ENCODE peak calls at places on chromosome 9, in ten cellular contexts. E, Y, V, M, B, X, R, T, W and J are unnamed samples.

GRCh38 chr9:137674307-137675305 is 55.8 kb downstream of the EHMT1 start:
- DNase-seq in X (no peak), R (no peak), V (no peak), Y (no peak), W (no peak), E (no peak), B (no peak), M (no peak), T (no peak), J (no peak)

GRCh38 chr9:109114670-109115069 is 5.1 kb downstream of the TMEM245 start:
- DNase-seq in X (no peak), M (no peak), R (peak; percentile 33), E (no peak), B (no peak), V (no peak), W (peak; percentile 51), T (no peak), Y (peak; percentile 58), J (no peak)

GRCh38 chr9:135584934-135585333 is 23.4 kb downstream of the PAEP start:
- DNase-seq in B (no peak), M (no peak), W (no peak), E (peak; percentile 40), V (no peak), T (no peak), Y (no peak), R (peak; percentile 58), X (no peak), J (peak; percentile 40)

GRCh38 chr9:88197016-88197415 is 58.7 kb upstream of the SPATA31C2 start:
- DNase-seq in R (peak; percentile 60), V (no peak), B (no peak), T (no peak), W (peak; percentile 23), E (no peak), X (no peak), M (no peak), Y (peak; percentile 39), J (no peak)

GRCh38 chr9:86405926-86406325 is 51.7 kb upstream of the TUT7 start:
- DNase-seq in X (peak; percentile 76), R (peak; percentile 90), Y (peak; percentile 63), W (peak; percentile 86), E (no peak), V (no peak), M (peak; percentile 38), B (no peak), T (no peak), J (no peak)

GRCh38 chr9:37529111-37529510 is 43.4 kb downstream of the POLR1E start:
- DNase-seq in M (peak; percentile 82), T (no peak), B (no peak), Y (no peak), V (peak; percentile 81), R (no peak), W (no peak), X (no peak), E (no peak), J (no peak)

GRCh38 chr9:98231770-98232478 is 23.5 kb downstream of the TBC1D2 start:
- DNase-seq in X (no peak), M (no peak), V (no peak), W (peak; percentile 79), T (no peak), R (peak; percentile 90), E (no peak), Y (peak; percentile 75), B (no peak), J (no peak)

GRCh38 chr9:86336058-86336457 is 18.2 kb downstream of the TUT7 start:
- DNase-seq in E (no peak), W (no peak), Y (no peak), R (no peak), M (no peak), T (no peak), V (no peak), X (no peak), B (no peak), J (no peak)

GRCh38 chr9:76456202-76456926 is 2.6 kb upstream of the GCNT1 start:
- DNase-seq in Y (no peak), T (no peak), V (peak; percentile 26), R (peak; percentile 46), X (no peak), W (no peak), B (peak; percentile 42), E (no peak), M (peak; percentile 47), J (no peak)

GRCh38 chr9:95516736-95517558 is at the start of gene PTCH1:
- DNase-seq in E (no peak), X (no peak), R (peak; percentile 55), M (peak; percentile 78), T (peak; percentile 63), W (no peak), Y (no peak), V (peak; percentile 42), B (peak; percentile 65), J (peak; percentile 83)

GRCh38 chr9:95515272-95516113 is 1.3 kb downstream of the PTCH1 start:
- DNase-seq in V (peak; percentile 34), M (peak; percentile 48), X (no peak), B (peak; percentile 58), W (no peak), T (peak; percentile 59), R (no peak), Y (no peak), E (no peak), J (no peak)

GRCh38 chr9:95516221-95516735 is 493 bp downstream of the PTCH1 start:
- DNase-seq in V (no peak), R (peak; percentile 21), B (peak; percentile 29), W (no peak), E (no peak), M (no peak), Y (no peak), T (peak; percentile 28), X (no peak), J (no peak)

GRCh38 chr9:95518026-95518425 is 1.3 kb upstream of the PTCH1 start:
- DNase-seq in X (no peak), M (no peak), B (no peak), W (no peak), E (no peak), T (no peak), V (no peak), Y (no peak), R (no peak), J (no peak)

DNA sequence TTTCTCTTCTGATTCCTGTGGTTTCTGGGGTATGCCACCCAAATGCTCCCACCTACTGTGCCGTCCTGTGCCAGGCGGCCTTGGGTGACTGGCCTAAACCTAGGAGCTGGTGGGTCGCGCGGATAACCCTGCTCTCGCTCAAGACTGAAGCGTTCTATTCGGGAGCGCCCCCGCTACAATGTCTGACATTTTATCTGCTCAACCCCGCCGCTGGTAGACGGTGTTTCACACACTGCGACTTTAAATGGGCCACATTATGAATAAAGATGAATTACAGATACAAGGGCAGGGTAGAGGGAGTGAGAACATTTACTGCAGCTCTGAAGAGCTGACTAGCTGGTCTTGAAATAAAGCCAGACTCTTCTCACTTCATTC is 775 bp upstream of the PTCH1 start:
- DNase-seq in T (no peak), E (no peak), V (no peak), R (no peak), X (no peak), W (no peak), M (no peak), Y (no peak), B (no peak), J (no peak)
- TF ChIP-seq CTCF in T (no peak), E (no peak), V (no peak), R (no peak), X (no peak), W (no peak), M (no peak), Y (no peak), B (no peak), J (no peak)

GRCh38 chr9:128192601-128193371 is 1.4 kb upstream of the CIZ1 start:
- DNase-seq in R (peak; percentile 88), B (peak; percentile 30), M (peak; percentile 75), E (peak; percentile 86), W (peak; percentile 96), Y (peak; percentile 69), T (no peak), V (peak; percentile 77), X (peak; percentile 72), J (no peak)
- TF ChIP-seq CTCF in R (no peak), B (no peak), M (peak; percentile 61), E (no peak), W (peak; percentile 65), Y (no peak), T (no peak), V (no peak), X (peak; percentile 7), J (no peak)

GRCh38 chr9:18146329-18146728 is 327.6 kb upstream of the ADAMTSL1 start:
- DNase-seq in W (no peak), E (no peak), V (no peak), R (no peak), M (no peak), X (no peak), Y (no peak), T (no peak), B (no peak), J (no peak)

GRCh38 chr9:18149457-18150011 is 324.4 kb upstream of the ADAMTSL1 start:
- DNase-seq in V (no peak), X (no peak), E (no peak), W (no peak), B (no peak), M (no peak), Y (no peak), T (no peak), R (peak; percentile 11), J (no peak)
- TF ChIP-seq CTCF in V (no peak), X (no peak), E (no peak), W (no peak), B (no peak), M (no peak), Y (peak; percentile 11), T (no peak), R (no peak), J (no peak)

DNA sequence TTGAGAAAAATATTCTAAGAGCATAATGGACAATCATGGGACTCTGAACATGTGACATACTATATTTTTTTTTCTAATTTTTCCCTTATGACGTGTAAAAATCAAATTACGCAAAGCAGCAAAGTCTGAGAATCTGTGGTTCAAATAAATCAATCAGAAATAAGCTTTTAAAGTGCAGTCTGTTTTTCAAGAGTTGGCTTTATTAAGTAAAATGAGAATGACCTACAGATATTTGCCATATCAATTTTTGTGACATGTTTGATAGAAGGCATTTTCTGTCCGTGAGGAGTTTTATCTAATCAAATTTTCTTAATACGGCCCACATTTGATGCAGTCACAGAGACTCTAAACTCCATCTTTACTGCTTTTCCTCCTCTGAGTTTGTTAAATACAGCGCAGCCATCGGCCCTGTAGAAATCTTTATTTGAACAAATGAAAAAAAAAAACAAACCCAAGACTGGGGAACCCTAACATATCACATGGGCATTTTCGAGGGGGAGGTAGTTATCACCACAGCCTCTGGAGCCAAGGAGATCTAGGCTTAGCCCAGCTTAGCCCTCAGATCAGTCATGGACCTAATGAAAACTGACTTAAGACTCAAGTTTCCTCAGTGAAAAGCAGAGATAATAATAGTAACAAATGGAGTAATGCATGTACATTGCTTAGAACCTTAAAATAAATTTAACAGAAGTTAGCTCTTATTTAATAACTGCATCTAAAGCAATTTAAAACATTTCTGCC is 263.6 kb upstream of the C9orf72 start:
- DNase-seq in B (no peak), E (no peak), M (no peak), R (no peak), Y (no peak), X (no peak), T (no peak), V (no peak), W (no peak), J (no peak)
- TF ChIP-seq CTCF in B (no peak), E (no peak), M (no peak), R (no peak), Y (no peak), X (no peak), T (no peak), V (no peak), W (no peak), J (no peak)